ENCODE peak calls at places on chromosomes 3 and 15, in eight cellular contexts. One of them, this sample, is unnamed.
A peak's percentile ranks its signal among the peaks of the same experiment; 100 is the strongest.

GRCh38 chr15:74438206-74438605 is 4.4 kb upstream of the SEMA7A start:
- DNase-seq in astrocyte: no peak
- DNase-seq in mesenchymal stem cell: no peak
- DNase-seq in mammary epithelial cell: no peak
- DNase-seq in IMR-90: no peak
- DNase-seq in mesendoderm: no peak
- DNase-seq in DND-41: no peak
- DNase-seq in HCT116: no peak
- DNase-seq in this sample: no peak

GRCh38 chr15:44219073-44219472 is 24.0 kb upstream of the FRMD5 start:
- DNase-seq in astrocyte: no peak
- DNase-seq in mesenchymal stem cell: no peak
- DNase-seq in mammary epithelial cell: no peak
- DNase-seq in IMR-90: no peak
- DNase-seq in mesendoderm: no peak
- DNase-seq in DND-41: no peak
- DNase-seq in HCT116: no peak
- DNase-seq in this sample: no peak

GRCh38 chr15:51263726-51264125 is 74.7 kb downstream of the CYP19A1 start:
- DNase-seq in astrocyte: no peak
- DNase-seq in mesenchymal stem cell: no peak
- DNase-seq in mammary epithelial cell: no peak
- DNase-seq in IMR-90: no peak
- DNase-seq in mesendoderm: no peak
- DNase-seq in DND-41: no peak
- DNase-seq in HCT116: no peak
- DNase-seq in this sample: no peak

GRCh38 chr3:126781889-126782491 is 78.0 kb downstream of the CHCHD6 start:
- DNase-seq in astrocyte: peak; percentile 97
- DNase-seq in mesenchymal stem cell: peak; percentile 48
- DNase-seq in mammary epithelial cell: peak; percentile 60
- DNase-seq in IMR-90: peak; percentile 86
- DNase-seq in mesendoderm: no peak
- DNase-seq in DND-41: no peak
- DNase-seq in HCT116: no peak
- DNase-seq in this sample: peak; percentile 85

GRCh38 chr15:76193934-76194333 is 117.3 kb downstream of the ETFA start:
- DNase-seq in astrocyte: no peak
- DNase-seq in mesenchymal stem cell: no peak
- DNase-seq in mammary epithelial cell: no peak
- DNase-seq in IMR-90: no peak
- DNase-seq in mesendoderm: no peak
- DNase-seq in DND-41: no peak
- DNase-seq in HCT116: no peak
- DNase-seq in this sample: no peak

GRCh38 chr3:128309026-128309425 is 155.7 kb downstream of the EEFSEC start:
- DNase-seq in astrocyte: no peak
- DNase-seq in mesenchymal stem cell: no peak
- DNase-seq in mammary epithelial cell: no peak
- DNase-seq in IMR-90: no peak
- DNase-seq in mesendoderm: no peak
- DNase-seq in DND-41: no peak
- DNase-seq in HCT116: no peak
- DNase-seq in this sample: no peak

GRCh38 chr3:153925826-153926514 is 195.2 kb upstream of the ARHGEF26 start:
- DNase-seq in astrocyte: no peak
- DNase-seq in mesenchymal stem cell: no peak
- DNase-seq in mammary epithelial cell: no peak
- DNase-seq in IMR-90: no peak
- DNase-seq in mesendoderm: no peak
- DNase-seq in DND-41: no peak
- DNase-seq in HCT116: no peak
- DNase-seq in this sample: no peak

GRCh38 chr15:63597033-63597790 is at the start of gene FBXL22:
- DNase-seq in astrocyte: peak; percentile 73
- DNase-seq in mesenchymal stem cell: peak; percentile 36
- DNase-seq in mammary epithelial cell: no peak
- DNase-seq in IMR-90: peak; percentile 84
- DNase-seq in mesendoderm: no peak
- DNase-seq in DND-41: no peak
- DNase-seq in HCT116: no peak
- DNase-seq in this sample: no peak

GRCh38 chr15:47839233-47839867 is 122.0 kb downstream of the SEMA6D start:
- DNase-seq in astrocyte: no peak
- DNase-seq in mesenchymal stem cell: no peak
- DNase-seq in mammary epithelial cell: no peak
- DNase-seq in IMR-90: no peak
- DNase-seq in mesendoderm: no peak
- DNase-seq in DND-41: no peak
- DNase-seq in HCT116: no peak
- DNase-seq in this sample: no peak

GRCh38 chr3:146468234-146468931 is 978 bp downstream of the PLSCR2 start:
- DNase-seq in astrocyte: no peak
- DNase-seq in mesenchymal stem cell: no peak
- DNase-seq in mammary epithelial cell: no peak
- DNase-seq in IMR-90: peak; percentile 10
- DNase-seq in mesendoderm: no peak
- DNase-seq in DND-41: no peak
- DNase-seq in HCT116: no peak
- DNase-seq in this sample: peak; percentile 76

GRCh38 chr3:13141183-13141582 is 68.0 kb upstream of the IQSEC1 start:
- DNase-seq in astrocyte: no peak
- DNase-seq in mesenchymal stem cell: no peak
- DNase-seq in mammary epithelial cell: no peak
- DNase-seq in IMR-90: no peak
- DNase-seq in mesendoderm: no peak
- DNase-seq in DND-41: no peak
- DNase-seq in HCT116: no peak
- DNase-seq in this sample: no peak

GRCh38 chr3:54853573-54854404 is 74.1 kb downstream of the LRTM1 start:
- DNase-seq in astrocyte: peak; percentile 34
- DNase-seq in mesenchymal stem cell: peak; percentile 77
- DNase-seq in mammary epithelial cell: no peak
- DNase-seq in IMR-90: peak; percentile 74
- DNase-seq in mesendoderm: peak; percentile 67
- DNase-seq in DND-41: peak; percentile 65
- DNase-seq in HCT116: no peak
- DNase-seq in this sample: peak; percentile 91

GRCh38 chr3:14328422-14328821 is 74.0 kb upstream of the SLC6A6 start:
- DNase-seq in astrocyte: no peak
- DNase-seq in mesenchymal stem cell: no peak
- DNase-seq in mammary epithelial cell: no peak
- DNase-seq in IMR-90: no peak
- DNase-seq in mesendoderm: no peak
- DNase-seq in DND-41: no peak
- DNase-seq in HCT116: no peak
- DNase-seq in this sample: no peak

GRCh38 chr3:101878589-101878988 is 29.3 kb downstream of the NFKBIZ start:
- DNase-seq in astrocyte: no peak
- DNase-seq in mesenchymal stem cell: no peak
- DNase-seq in mammary epithelial cell: no peak
- DNase-seq in IMR-90: no peak
- DNase-seq in mesendoderm: no peak
- DNase-seq in DND-41: no peak
- DNase-seq in HCT116: no peak
- DNase-seq in this sample: no peak

GRCh38 chr15:71328453-71328852 is 213.2 kb downstream of the THSD4 start:
- DNase-seq in astrocyte: no peak
- DNase-seq in mesenchymal stem cell: no peak
- DNase-seq in mammary epithelial cell: no peak
- DNase-seq in IMR-90: no peak
- DNase-seq in mesendoderm: no peak
- DNase-seq in DND-41: no peak
- DNase-seq in HCT116: no peak
- DNase-seq in this sample: no peak

GRCh38 chr3:112333386-112334334 is 704 bp downstream of the CD200 start:
- DNase-seq in astrocyte: peak; percentile 38
- DNase-seq in mesenchymal stem cell: no peak
- DNase-seq in mammary epithelial cell: no peak
- DNase-seq in IMR-90: no peak
- DNase-seq in mesendoderm: peak; percentile 76
- DNase-seq in DND-41: no peak
- DNase-seq in HCT116: no peak
- DNase-seq in this sample: peak; percentile 21

GRCh38 chr3:123328851-123329635 is 119.8 kb downstream of the ADCY5 start:
- DNase-seq in astrocyte: peak; percentile 7
- DNase-seq in mesenchymal stem cell: peak; percentile 49
- DNase-seq in mammary epithelial cell: peak; percentile 32
- DNase-seq in IMR-90: peak; percentile 34
- DNase-seq in mesendoderm: peak; percentile 57
- DNase-seq in DND-41: peak; percentile 74
- DNase-seq in HCT116: peak; percentile 37
- DNase-seq in this sample: peak; percentile 81

GRCh38 chr15:39625856-39626255 is 45.0 kb downstream of the THBS1 start:
- DNase-seq in astrocyte: peak; percentile 42
- DNase-seq in mesenchymal stem cell: peak; percentile 45
- DNase-seq in mammary epithelial cell: peak; percentile 41
- DNase-seq in IMR-90: peak; percentile 56
- DNase-seq in mesendoderm: no peak
- DNase-seq in DND-41: no peak
- DNase-seq in HCT116: no peak
- DNase-seq in this sample: no peak

GRCh38 chr3:160904691-160905090 is 148.7 kb downstream of the PPM1L start:
- DNase-seq in astrocyte: no peak
- DNase-seq in mesenchymal stem cell: no peak
- DNase-seq in mammary epithelial cell: no peak
- DNase-seq in IMR-90: no peak
- DNase-seq in mesendoderm: no peak
- DNase-seq in DND-41: no peak
- DNase-seq in HCT116: no peak
- DNase-seq in this sample: no peak

GRCh38 chr3:53350652-53351051 is 3.3 kb upstream of the DCP1A start:
- DNase-seq in astrocyte: no peak
- DNase-seq in mesenchymal stem cell: peak; percentile 73
- DNase-seq in mammary epithelial cell: no peak
- DNase-seq in IMR-90: peak; percentile 18
- DNase-seq in mesendoderm: peak; percentile 83
- DNase-seq in DND-41: peak; percentile 17
- DNase-seq in HCT116: peak; percentile 18
- DNase-seq in this sample: peak; percentile 42

GRCh38 chr3:53357457-53357856 is 10.1 kb upstream of the DCP1A start:
- DNase-seq in astrocyte: no peak
- DNase-seq in mesenchymal stem cell: peak; percentile 11
- DNase-seq in mammary epithelial cell: no peak
- DNase-seq in IMR-90: no peak
- DNase-seq in mesendoderm: no peak
- DNase-seq in DND-41: no peak
- DNase-seq in HCT116: no peak
- DNase-seq in this sample: peak; percentile 83

DNA sequence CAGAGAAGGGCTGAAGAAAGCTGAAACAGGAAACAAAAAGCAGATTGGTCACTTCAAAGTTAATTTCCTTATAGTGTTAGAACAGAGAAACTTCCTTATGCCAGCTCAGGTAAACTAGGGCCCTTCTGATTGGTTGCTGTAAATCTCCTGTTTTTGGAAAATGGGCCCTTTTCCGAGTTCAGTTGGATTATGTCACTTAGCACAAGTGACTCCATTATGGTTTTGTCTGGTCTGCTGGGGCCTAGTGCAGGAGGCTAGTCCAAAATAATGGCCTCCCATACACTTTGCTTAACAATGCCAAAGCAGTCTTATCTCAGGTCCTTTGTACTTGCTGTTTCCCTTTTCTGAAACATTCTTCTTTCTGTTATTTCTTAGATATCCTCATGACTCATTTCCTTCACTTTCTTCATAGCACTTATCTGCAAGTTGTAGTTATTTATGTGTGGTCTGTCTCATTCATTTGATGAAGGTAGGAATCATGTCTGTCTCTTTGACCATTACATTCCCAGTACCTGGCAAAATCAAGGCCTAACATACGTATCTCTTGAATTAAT is 7.7 kb upstream of the DCP1A start:
- DNase-seq in astrocyte: peak; percentile 73
- DNase-seq in mesenchymal stem cell: peak; percentile 9
- DNase-seq in mammary epithelial cell: peak; percentile 7
- DNase-seq in IMR-90: peak; percentile 37
- DNase-seq in mesendoderm: no peak
- DNase-seq in DND-41: no peak
- DNase-seq in HCT116: no peak
- DNase-seq in this sample: no peak
- H3K4me1 ChIP-seq in astrocyte: peaks cover 4% of the 10 kb centered on the region
- H3K4me1 ChIP-seq in mesenchymal stem cell: no peaks in the 10 kb centered on the region
- H3K4me1 ChIP-seq in mammary epithelial cell: peaks cover 7% of the 10 kb centered on the region
- H3K4me1 ChIP-seq in IMR-90: peaks cover 4% of the 10 kb centered on the region
- H3K4me1 ChIP-seq in mesendoderm: no peaks in the 10 kb centered on the region
- H3K4me1 ChIP-seq in DND-41: no peaks in the 10 kb centered on the region
- H3K4me1 ChIP-seq in HCT116: peaks cover 15% of the 10 kb centered on the region
- H3K4me1 ChIP-seq in this sample: peaks cover 26% of the 10 kb centered on the region

GRCh38 chr15:88623632-88624031 is 2.5 kb downstream of the AEN start:
- DNase-seq in astrocyte: no peak
- DNase-seq in mesenchymal stem cell: no peak
- DNase-seq in mammary epithelial cell: no peak
- DNase-seq in IMR-90: no peak
- DNase-seq in mesendoderm: no peak
- DNase-seq in DND-41: no peak
- DNase-seq in HCT116: no peak
- DNase-seq in this sample: no peak
- H3K9ac ChIP-seq in astrocyte: peak overlapping the region; percentile 98
- H3K9ac ChIP-seq in mesenchymal stem cell: peak overlapping the region; percentile 99
- H3K9ac ChIP-seq in mammary epithelial cell: peak overlapping the region; percentile 98
- H3K9ac ChIP-seq in IMR-90: no peak overlapping the region
- H3K9ac ChIP-seq in mesendoderm: peak overlapping the region; percentile 55
- H3K9ac ChIP-seq in DND-41: peak overlapping the region; percentile 92
- H3K9ac ChIP-seq in HCT116: peak overlapping the region; percentile 100
- H3K9ac ChIP-seq in this sample: peak overlapping the region; percentile 60

DNA sequence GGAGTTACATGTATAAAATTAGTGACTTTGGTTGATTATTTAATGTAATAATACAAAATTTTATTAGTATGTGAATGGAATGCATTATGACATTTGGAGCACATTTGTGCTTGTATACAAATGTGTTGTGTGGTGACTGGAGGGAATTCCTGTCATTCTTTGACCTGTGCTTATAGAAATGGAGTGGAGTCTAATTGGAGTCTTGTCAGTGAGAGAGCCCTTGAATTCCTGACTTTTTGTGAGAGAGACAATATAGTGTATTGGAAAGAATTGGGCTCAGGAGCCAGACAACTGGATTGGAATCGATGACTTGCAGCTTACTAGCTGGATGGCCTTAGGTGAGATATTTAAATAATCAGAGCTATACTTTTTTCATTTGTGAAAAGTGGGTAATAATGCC is 9.4 kb downstream of the TCF12 start:
- DNase-seq in astrocyte: no peak
- DNase-seq in mesenchymal stem cell: no peak
- DNase-seq in mammary epithelial cell: no peak
- DNase-seq in IMR-90: no peak
- DNase-seq in mesendoderm: peak; percentile 88
- DNase-seq in DND-41: no peak
- DNase-seq in HCT116: no peak
- DNase-seq in this sample: no peak
- H3K36me3 ChIP-seq in astrocyte: peaks cover 13% of the 10 kb centered on the region
- H3K36me3 ChIP-seq in mesenchymal stem cell: peaks cover 6% of the 10 kb centered on the region
- H3K36me3 ChIP-seq in mammary epithelial cell: peaks cover 5% of the 10 kb centered on the region
- H3K36me3 ChIP-seq in IMR-90: peaks cover 5% of the 10 kb centered on the region
- H3K36me3 ChIP-seq in mesendoderm: no peaks in the 10 kb centered on the region
- H3K36me3 ChIP-seq in DND-41: peaks cover 51% of the 10 kb centered on the region
- H3K36me3 ChIP-seq in HCT116: no peaks in the 10 kb centered on the region
- H3K36me3 ChIP-seq in this sample: peaks cover 22% of the 10 kb centered on the region

DNA sequence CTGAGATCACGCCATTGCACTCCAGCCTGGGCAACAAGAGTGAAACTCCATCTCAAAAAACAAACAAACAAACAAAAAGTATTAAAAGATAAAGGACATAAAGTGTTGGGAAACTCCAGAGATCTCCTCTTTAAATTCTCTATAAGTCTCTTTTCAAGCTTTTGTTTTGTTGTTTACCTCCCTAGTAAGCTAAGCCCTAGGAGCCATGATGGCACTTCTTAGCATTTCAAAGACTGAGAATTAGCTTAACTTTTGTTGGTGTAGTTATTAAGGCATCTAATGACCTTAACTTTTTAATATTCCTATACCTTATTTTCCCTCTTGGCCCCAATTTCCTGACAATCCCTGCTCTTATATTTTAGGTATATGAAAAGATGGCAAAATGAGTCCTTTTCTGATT is 157.3 kb downstream of the ZNF609 start:
- DNase-seq in astrocyte: no peak
- DNase-seq in mesenchymal stem cell: no peak
- DNase-seq in mammary epithelial cell: no peak
- DNase-seq in IMR-90: no peak
- DNase-seq in mesendoderm: no peak
- DNase-seq in DND-41: no peak
- DNase-seq in HCT116: no peak
- DNase-seq in this sample: no peak
- H3K4me1 ChIP-seq in astrocyte: peaks cover 6% of the 10 kb centered on the region
- H3K4me1 ChIP-seq in mesenchymal stem cell: peaks cover 3% of the 10 kb centered on the region
- H3K4me1 ChIP-seq in mammary epithelial cell: peaks cover 18% of the 10 kb centered on the region
- H3K4me1 ChIP-seq in IMR-90: peaks cover 6% of the 10 kb centered on the region
- H3K4me1 ChIP-seq in mesendoderm: no peaks in the 10 kb centered on the region
- H3K4me1 ChIP-seq in DND-41: peaks cover 26% of the 10 kb centered on the region
- H3K4me1 ChIP-seq in HCT116: no peaks in the 10 kb centered on the region
- H3K4me1 ChIP-seq in this sample: peaks cover 18% of the 10 kb centered on the region

This sample was measured in adipocyte.